ENCODE peak calls at places on chromosomes 16 and 17, in four cellular contexts. One of them, this sample, is unnamed.
A peak's percentile ranks its signal among the peaks of the same experiment; 100 is the strongest.

GRCh38 chr16:20073203-20074088 is at the start of gene GPR139:
- DNase-seq in effector memory CD4-positive, alpha-beta T cell: no peak
- DNase-seq in activated CD4-positive, alpha-beta T cell treated with anti-CD3 and anti-CD28 coated beads, Interleukin-2, amount 10 ng/mL, durations not matched to agents 7 days and 5 days: no peak
- DNase-seq in SW 1271: no peak
- DNase-seq in this sample: peak; percentile 54

GRCh38 chr17:60749050-60749449 is 71.4 kb downstream of the BCAS3 start:
- DNase-seq in effector memory CD4-positive, alpha-beta T cell: no peak
- DNase-seq in activated CD4-positive, alpha-beta T cell treated with anti-CD3 and anti-CD28 coated beads, Interleukin-2, amount 10 ng/mL, durations not matched to agents 7 days and 5 days: no peak
- DNase-seq in SW 1271: no peak
- DNase-seq in this sample: no peak

GRCh38 chr17:42409467-42410351 is 13.3 kb downstream of the CAVIN1 start:
- DNase-seq in effector memory CD4-positive, alpha-beta T cell: no peak
- DNase-seq in activated CD4-positive, alpha-beta T cell treated with anti-CD3 and anti-CD28 coated beads, Interleukin-2, amount 10 ng/mL, durations not matched to agents 7 days and 5 days: no peak
- DNase-seq in SW 1271: peak; percentile 83
- DNase-seq in this sample: peak; percentile 87

GRCh38 chr17:32342603-32343325 is 791 bp upstream of the C17orf75 start:
- DNase-seq in effector memory CD4-positive, alpha-beta T cell: no peak
- DNase-seq in activated CD4-positive, alpha-beta T cell treated with anti-CD3 and anti-CD28 coated beads, Interleukin-2, amount 10 ng/mL, durations not matched to agents 7 days and 5 days: no peak
- DNase-seq in SW 1271: no peak
- DNase-seq in this sample: peak; percentile 40

GRCh38 chr17:37708616-37709212 is 36.1 kb downstream of the HNF1B start:
- DNase-seq in effector memory CD4-positive, alpha-beta T cell: no peak
- DNase-seq in activated CD4-positive, alpha-beta T cell treated with anti-CD3 and anti-CD28 coated beads, Interleukin-2, amount 10 ng/mL, durations not matched to agents 7 days and 5 days: no peak
- DNase-seq in SW 1271: no peak
- DNase-seq in this sample: peak; percentile 83

GRCh38 chr16:28543072-28543471 is 4.3 kb upstream of the NUPR1 start:
- DNase-seq in effector memory CD4-positive, alpha-beta T cell: no peak
- DNase-seq in activated CD4-positive, alpha-beta T cell treated with anti-CD3 and anti-CD28 coated beads, Interleukin-2, amount 10 ng/mL, durations not matched to agents 7 days and 5 days: no peak
- DNase-seq in SW 1271: no peak
- DNase-seq in this sample: no peak

GRCh38 chr16:1183235-1183907 is 30.5 kb downstream of the CACNA1H start:
- DNase-seq in effector memory CD4-positive, alpha-beta T cell: no peak
- DNase-seq in activated CD4-positive, alpha-beta T cell treated with anti-CD3 and anti-CD28 coated beads, Interleukin-2, amount 10 ng/mL, durations not matched to agents 7 days and 5 days: no peak
- DNase-seq in SW 1271: no peak
- DNase-seq in this sample: no peak

GRCh38 chr17:68182940-68183551 is 64.8 kb upstream of the AMZ2 start:
- DNase-seq in effector memory CD4-positive, alpha-beta T cell: peak; percentile 68
- DNase-seq in activated CD4-positive, alpha-beta T cell treated with anti-CD3 and anti-CD28 coated beads, Interleukin-2, amount 10 ng/mL, durations not matched to agents 7 days and 5 days: peak; percentile 80
- DNase-seq in SW 1271: no peak
- DNase-seq in this sample: peak; percentile 88

GRCh38 chr17:57694051-57694450 is 51.0 kb downstream of the CCDC182 start:
- DNase-seq in effector memory CD4-positive, alpha-beta T cell: no peak
- DNase-seq in activated CD4-positive, alpha-beta T cell treated with anti-CD3 and anti-CD28 coated beads, Interleukin-2, amount 10 ng/mL, durations not matched to agents 7 days and 5 days: no peak
- DNase-seq in SW 1271: no peak
- DNase-seq in this sample: no peak

GRCh38 chr17:38922538-38923291 is 2.7 kb upstream of the LASP1NB start:
- DNase-seq in effector memory CD4-positive, alpha-beta T cell: no peak
- DNase-seq in activated CD4-positive, alpha-beta T cell treated with anti-CD3 and anti-CD28 coated beads, Interleukin-2, amount 10 ng/mL, durations not matched to agents 7 days and 5 days: no peak
- DNase-seq in SW 1271: peak; percentile 44
- DNase-seq in this sample: peak; percentile 60

GRCh38 chr16:88200896-88201185 is 181.9 kb upstream of the ZNF469 start:
- DNase-seq in effector memory CD4-positive, alpha-beta T cell: no peak
- DNase-seq in activated CD4-positive, alpha-beta T cell treated with anti-CD3 and anti-CD28 coated beads, Interleukin-2, amount 10 ng/mL, durations not matched to agents 7 days and 5 days: no peak
- DNase-seq in SW 1271: no peak
- DNase-seq in this sample: peak; percentile 40

GRCh38 chr17:52476638-52477313 is 318.3 kb upstream of the CA10 start:
- DNase-seq in effector memory CD4-positive, alpha-beta T cell: no peak
- DNase-seq in activated CD4-positive, alpha-beta T cell treated with anti-CD3 and anti-CD28 coated beads, Interleukin-2, amount 10 ng/mL, durations not matched to agents 7 days and 5 days: no peak
- DNase-seq in SW 1271: no peak
- DNase-seq in this sample: no peak

GRCh38 chr16:13923703-13924298 is 3.8 kb downstream of the ERCC4 start:
- DNase-seq in effector memory CD4-positive, alpha-beta T cell: no peak
- DNase-seq in activated CD4-positive, alpha-beta T cell treated with anti-CD3 and anti-CD28 coated beads, Interleukin-2, amount 10 ng/mL, durations not matched to agents 7 days and 5 days: no peak
- DNase-seq in SW 1271: peak; percentile 29
- DNase-seq in this sample: no peak